ENCODE peak calls at places on chromosomes 11 and 22, in five cellular contexts. M, Q, T, W and A are unnamed samples.

GRCh38 chr11:33168605-33169240 is 7.4 kb upstream of the CSTF3 start:
- DNase-seq in M (no peak), Q (no peak), T (no peak), W (no peak), A (no peak)

GRCh38 chr22:37911273-37911672 is 5.2 kb downstream of the MICALL1 start:
- DNase-seq in M (no peak), Q (no peak), T (no peak), W (no peak), A (no peak)

GRCh38 chr11:2581931-2582435 is 117.8 kb downstream of the KCNQ1OT1 start:
- DNase-seq in M (peak), Q (no peak), T (no peak), W (no peak), A (no peak)

GRCh38 chr11:45252134-45252856 is 33.8 kb downstream of the SYT13 start:
- DNase-seq in M (peak), Q (peak), T (peak), W (peak), A (no peak)

GRCh38 chr11:44427432-44427831 is 117.5 kb upstream of the ALX4 start:
- DNase-seq in M (no peak), Q (no peak), T (no peak), W (peak), A (no peak)

GRCh38 chr11:79312591-79313267 is 128.1 kb downstream of the TENM4 start:
- DNase-seq in M (no peak), Q (no peak), T (no peak), W (no peak), A (no peak)

GRCh38 chr11:118530683-118531596 is at the start of gene TMEM25:
- DNase-seq in M (peak), Q (peak), T (peak), W (no peak), A (no peak)

GRCh38 chr11:2385156-2386151 is 8.3 kb downstream of the CD81 start:
- DNase-seq in M (no peak), Q (no peak), T (no peak), W (no peak), A (no peak)

GRCh38 chr11:76808158-76808557 is 25.0 kb downstream of the TSKU start:
- DNase-seq in M (peak), Q (no peak), T (no peak), W (no peak), A (peak)

GRCh38 chr11:103609117-103610066 is 427.0 kb upstream of the DDI1 start:
- DNase-seq in M (no peak), Q (no peak), T (no peak), W (peak), A (no peak)

GRCh38 chr22:17501679-17502285 is 61.5 kb upstream of the SLC25A18 start:
- DNase-seq in M (no peak), Q (no peak), T (peak), W (peak), A (no peak)

GRCh38 chr11:123301696-123302400 is 106.8 kb upstream of the CLMP start:
- DNase-seq in M (peak), Q (peak), T (peak), W (peak), A (no peak)

GRCh38 chr11:115802641-115803040 is 298.4 kb upstream of the CADM1 start:
- DNase-seq in M (no peak), Q (no peak), T (no peak), W (no peak), A (no peak)

GRCh38 chr11:396511-396947 is 2.5 kb downstream of the PKP3 start:
- DNase-seq in M (no peak), Q (no peak), T (no peak), W (peak), A (no peak)

GRCh38 chr11:126394036-126394435 is 38.5 kb downstream of the ST3GAL4 start:
- DNase-seq in M (no peak), Q (no peak), T (no peak), W (no peak), A (no peak)

GRCh38 chr11:65355013-65355775 is 643 bp downstream of the TIGD3 start:
- DNase-seq in M (peak), Q (peak), T (peak), W (no peak), A (no peak)

GRCh38 chr22:20080445-20080775 is 369 bp downstream of the DGCR8 start:
- DNase-seq in M (no peak), Q (peak), T (peak), W (peak), A (no peak)

GRCh38 chr11:127345819-127346459 is 345.4 kb upstream of the KIRREL3 start:
- DNase-seq in M (no peak), Q (peak), T (peak), W (peak), A (no peak)

GRCh38 chr11:2621919-2622318 is 77.9 kb downstream of the KCNQ1OT1 start:
- DNase-seq in M (no peak), Q (no peak), T (no peak), W (no peak), A (no peak)